ENCODE peak calls at places on chromosomes 7 and 10, in four cellular contexts. F is fibroblast of lung, Z is lung, I is tibial artery. D is an unnamed sample. For H3K4me1, the result is how much of the 10 kb centered on the place peaks cover.

GRCh38 chr7:32336726-32337125 is 153.5 kb downstream of the LSM5 start:
- DNase-seq in F (no peak), Z (no peak), I (no peak), D (no peak)

GRCh38 chr7:18684899-18685298 is 189.3 kb downstream of the HDAC9 start:
- DNase-seq in F (no peak), Z (no peak), I (no peak), D (no peak)

GRCh38 chr10:131852161-131852822 is 48.5 kb upstream of the PPP2R2D start:
- DNase-seq in F (no peak), Z (no peak), I (peak), D (no peak)

GRCh38 chr7:41130596-41131236 is 572.2 kb downstream of the INHBA start:
- DNase-seq in F (no peak), Z (no peak), I (no peak), D (no peak)

GRCh38 chr10:64191304-64191703 is 670.1 kb downstream of the REEP3 start:
- DNase-seq in F (no peak), Z (no peak), I (no peak), D (no peak)

GRCh38 chr7:66542528-66543373 is 85.9 kb upstream of the KCTD7 start:
- DNase-seq in F (peak), Z (no peak), I (no peak), D (no peak)

GRCh38 chr10:71083457-71083975 is 128.9 kb upstream of the UNC5B start:
- DNase-seq in F (no peak), Z (peak), I (no peak), D (peak)

GRCh38 chr7:101104799-101105198 is 19.5 kb downstream of the TRIM56 start:
- DNase-seq in F (no peak), Z (no peak), I (no peak), D (no peak)

GRCh38 chr7:33903770-33904679 is 1.3 kb upstream of the BMPER start:
- DNase-seq in F (peak), Z (no peak), I (peak), D (no peak)

GRCh38 chr10:86400705-86401587 is 34.4 kb upstream of the GRID1 start:
- DNase-seq in F (no peak), Z (no peak), I (peak), D (no peak)

GRCh38 chr10:103645141-103646054 is 151.9 kb downstream of the NEURL1 start:
- DNase-seq in F (peak), Z (peak), I (peak), D (peak)

GRCh38 chr7:150945171-150945852 is 32.8 kb downstream of the KCNH2 start:
- DNase-seq in F (no peak), Z (no peak), I (peak), D (no peak)

GRCh38 chr10:27893320-27894014 is 105.4 kb downstream of the ODAD2 start:
- DNase-seq in F (peak), Z (no peak), I (no peak), D (no peak)

GRCh38 chr10:48495282-48496045 is 109.4 kb downstream of the ARHGAP22 start:
- DNase-seq in F (no peak), Z (no peak), I (no peak), D (peak)

GRCh38 chr7:32881074-32881982 is 10.2 kb downstream of the KBTBD2 start:
- DNase-seq in F (no peak), Z (no peak), I (no peak), D (no peak)

GRCh38 chr7:75892634-75893272 is 13.9 kb downstream of the RHBDD2 start:
- DNase-seq in F (peak), Z (peak), I (peak), D (no peak)

GRCh38 chr10:11237571-11237970 is 219.9 kb downstream of the CELF2 start:
- DNase-seq in F (no peak), Z (no peak), I (no peak), D (no peak)

GRCh38 chr7:95396136-95397032 is at the start of gene PON3:
- DNase-seq in F (no peak), Z (peak), I (no peak), D (no peak)

GRCh38 chr7:94355389-94355788 is 39.3 kb upstream of the COL1A2 start:
- DNase-seq in F (peak), Z (no peak), I (no peak), D (no peak)

GRCh38 chr7:150329331-150330106 is 6.2 kb upstream of the ACTR3C start:
- DNase-seq in F (no peak), Z (no peak), I (no peak), D (no peak)

GRCh38 chr10:108465871-108466641 is 1301.5 kb upstream of the SORCS1 start:
- DNase-seq in F (no peak), Z (peak), I (no peak), D (no peak)

GRCh38 chr10:69914373-69915268 is 112.9 kb downstream of the COL13A1 start:
- DNase-seq in F (peak), Z (peak), I (peak), D (no peak)

DNA sequence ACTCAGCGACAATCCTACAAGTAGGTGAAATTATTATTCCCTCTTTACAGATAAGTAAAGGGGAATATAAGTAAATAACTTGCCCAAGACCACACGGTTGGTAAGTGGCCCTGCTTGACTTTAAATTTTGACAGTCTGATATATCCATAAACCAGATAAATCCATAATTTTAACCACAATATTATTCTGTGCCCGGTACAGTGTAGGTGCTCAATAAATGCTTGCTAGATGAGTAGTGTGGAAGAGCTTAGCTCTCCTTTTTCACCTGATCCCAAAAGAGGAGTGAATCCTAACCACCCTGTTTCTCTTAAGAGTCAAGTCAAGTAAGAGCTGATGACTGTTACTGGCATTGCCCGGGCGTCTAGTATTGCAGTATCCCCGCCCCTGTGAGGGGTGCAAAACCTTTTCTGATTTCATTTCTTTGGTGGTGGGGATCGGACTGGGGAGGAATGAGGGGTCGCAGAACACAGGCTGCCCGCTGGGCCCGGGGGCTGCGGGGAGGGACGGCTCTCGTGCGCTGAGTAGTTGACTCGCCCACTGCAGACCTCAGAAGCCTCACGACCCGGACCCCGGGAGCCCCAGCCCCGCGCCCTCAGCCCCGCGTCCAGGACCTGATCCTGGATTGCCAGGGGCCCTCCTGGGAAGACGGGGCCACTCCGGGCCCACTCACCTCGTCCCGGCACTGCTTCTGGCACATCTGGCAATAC is 490 bp downstream of the KIN start:
- DNase-seq in F (no peak), Z (no peak), I (no peak), D (no peak)
- H3K4me1 ChIP-seq in F (under half), Z (under half), I (under half), D (half or more)

GRCh38 chr10:66587680-66588050 is 338.2 kb upstream of the LRRTM3 start:
- DNase-seq in F (no peak), Z (no peak), I (no peak), D (no peak)

GRCh38 chr10:66586073-66586472 is 339.8 kb upstream of the LRRTM3 start:
- DNase-seq in F (peak), Z (no peak), I (no peak), D (no peak)

GRCh38 chr10:66586897-66587679 is 338.7 kb upstream of the LRRTM3 start:
- DNase-seq in F (peak), Z (no peak), I (no peak), D (no peak)

GRCh38 chr10:66591865-66592264 is 334.0 kb upstream of the LRRTM3 start:
- DNase-seq in F (peak), Z (no peak), I (no peak), D (no peak)
- H3K27ac ChIP-seq in F (no peak), Z (no peak), I (no peak), D (no peak)

GRCh38 chr7:6536262-6536770 is 14.9 kb downstream of the GRID2IP start:
- DNase-seq in F (no peak), Z (no peak), I (no peak), D (no peak)
- H3K4me3 ChIP-seq in F (no peak), Z (no peak), I (no peak), D (peak)

DNA sequence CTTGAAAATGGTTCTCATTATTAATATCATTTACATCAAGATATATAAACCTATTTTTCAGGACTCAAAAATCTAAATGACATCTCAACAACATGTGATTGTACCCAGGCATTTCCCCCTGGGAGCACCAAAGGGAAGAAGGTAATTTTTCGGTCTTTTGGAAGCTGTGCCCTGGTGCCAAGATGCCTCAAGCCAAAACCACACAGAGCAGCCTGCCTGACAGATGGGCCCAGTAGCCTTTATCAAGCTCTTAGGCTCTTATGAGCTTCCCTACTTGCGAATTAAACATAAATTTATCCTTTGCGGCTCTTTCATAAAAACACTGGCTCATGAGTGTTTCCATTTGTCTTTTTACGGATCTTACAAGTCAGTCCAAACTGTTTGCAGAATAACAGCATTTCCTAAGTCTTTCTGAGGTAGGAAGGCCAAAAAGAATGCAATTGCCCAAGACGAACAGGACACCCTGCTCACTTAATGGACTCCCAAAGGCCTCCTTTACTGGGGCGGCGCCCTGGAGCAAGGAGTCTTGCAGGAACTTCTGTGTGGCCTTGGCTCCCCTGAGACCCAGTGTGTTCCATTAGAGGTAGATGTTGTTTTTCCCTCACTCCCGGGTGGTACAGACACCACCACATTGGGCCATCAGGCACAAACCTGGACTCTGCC is 4.1 kb upstream of the RASSF4 start:
- DNase-seq in F (no peak), Z (no peak), I (peak), D (no peak)
- H3K4me1 ChIP-seq in F (under half), Z (under half), I (under half), D (under half)

DNA sequence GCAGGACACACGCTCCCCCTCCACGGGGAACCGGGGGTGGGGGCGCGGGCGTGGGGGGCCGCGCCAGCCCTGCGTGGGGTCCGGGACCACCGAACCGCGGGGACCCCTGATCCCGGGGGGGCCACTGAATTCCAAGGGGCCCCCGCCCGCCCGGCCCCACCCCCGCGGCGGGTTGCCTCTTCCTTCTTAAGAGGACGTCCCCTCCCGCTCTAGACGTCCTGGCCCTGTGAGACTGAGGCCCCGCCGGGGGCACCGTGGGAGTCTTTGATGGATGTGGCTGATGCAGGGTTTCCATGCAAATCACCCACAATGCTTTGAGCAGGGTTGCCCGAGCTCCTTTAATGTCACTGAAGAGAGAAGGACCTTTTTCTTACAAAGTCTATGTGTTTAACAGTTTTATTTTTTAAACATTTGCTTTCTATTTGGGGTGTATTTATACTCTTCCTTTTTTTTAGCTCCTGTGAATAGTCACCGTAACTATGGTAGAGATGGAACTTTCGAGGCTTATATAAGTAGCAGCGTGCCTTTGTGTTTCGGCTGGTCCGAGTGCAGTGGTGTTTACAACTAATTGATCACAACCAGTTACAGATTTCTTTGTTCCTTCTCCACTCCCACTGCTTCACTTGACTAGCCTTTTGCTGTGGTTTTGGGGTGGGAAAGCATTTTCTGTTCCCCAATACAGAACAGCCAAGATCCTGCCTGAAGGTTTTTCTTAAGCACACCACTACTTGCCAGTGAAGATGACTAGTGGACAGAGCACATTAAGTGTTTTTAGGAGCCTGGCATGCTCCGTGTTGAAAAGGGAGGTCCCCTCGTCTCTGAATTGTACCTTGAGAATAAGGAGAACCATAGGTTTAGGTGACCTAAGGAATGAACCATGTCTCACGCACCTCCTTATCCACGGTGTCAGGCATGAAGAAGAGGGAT is 44.8 kb downstream of the PDIA4 start:
- DNase-seq in F (peak), Z (peak), I (no peak), D (no peak)
- H3K27ac ChIP-seq in F (peak), Z (no peak), I (peak), D (peak)

GRCh38 chr10:61837748-61838055 is 63.8 kb upstream of the ARID5B start:
- DNase-seq in F (no peak), Z (no peak), I (no peak), D (no peak)

GRCh38 chr10:61836233-61836887 is 65.1 kb upstream of the ARID5B start:
- DNase-seq in F (no peak), Z (no peak), I (no peak), D (no peak)

GRCh38 chr10:61835909-61836232 is 65.6 kb upstream of the ARID5B start:
- DNase-seq in F (peak), Z (no peak), I (no peak), D (no peak)

GRCh38 chr10:61835069-61835908 is 66.2 kb upstream of the ARID5B start:
- DNase-seq in F (peak), Z (no peak), I (no peak), D (no peak)

GRCh38 chr10:61836888-61837747 is 64.4 kb upstream of the ARID5B start:
- DNase-seq in F (peak), Z (no peak), I (no peak), D (no peak)
- H3K4me3 ChIP-seq in F (no peak), Z (no peak), I (peak), D (peak)

GRCh38 chr10:74926791-74927585 is 100.6 kb downstream of the KAT6B start:
- DNase-seq in F (no peak), Z (no peak), I (no peak), D (no peak)
- H3K4me1 ChIP-seq in F (under half), Z (under half), I (under half), D (half or more)

GRCh38 chr7:77425151-77426051 is 9.3 kb upstream of the GSAP start:
- DNase-seq in F (peak), Z (no peak), I (no peak), D (no peak)
- H3K27ac ChIP-seq in F (peak), Z (peak), I (no peak), D (no peak)